ENCODE peak calls at places on chromosomes 16 and 17, in four cellular contexts. One of them, this sample, is unnamed.

GRCh38 chr17:83110755-83111154 is 31.3 kb downstream of the METRNL start:
- DNase-seq in breast epithelium: no peak
- DNase-seq in stomach: no peak
- DNase-seq in A673: no peak
- DNase-seq in this sample: peak

GRCh38 chr16:50616883-50617629 is 64.1 kb downstream of the SNX20 start:
- DNase-seq in breast epithelium: no peak
- DNase-seq in stomach: peak
- DNase-seq in A673: no peak
- DNase-seq in this sample: peak

GRCh38 chr16:30623558-30624283 is 13.5 kb upstream of the ZNF689 start:
- DNase-seq in breast epithelium: peak
- DNase-seq in stomach: no peak
- DNase-seq in A673: no peak
- DNase-seq in this sample: peak

GRCh38 chr17:82134101-82134500 is 36.1 kb upstream of the FASN start:
- DNase-seq in breast epithelium: peak
- DNase-seq in stomach: peak
- DNase-seq in A673: no peak
- DNase-seq in this sample: peak

GRCh38 chr17:77322534-77323412 is 182.0 kb downstream of the SEC14L1 start:
- DNase-seq in breast epithelium: peak
- DNase-seq in stomach: peak
- DNase-seq in A673: peak
- DNase-seq in this sample: peak

GRCh38 chr17:12180644-12181261 is 160.1 kb downstream of the MAP2K4 start:
- DNase-seq in breast epithelium: no peak
- DNase-seq in stomach: no peak
- DNase-seq in A673: peak
- DNase-seq in this sample: peak

GRCh38 chr17:43814026-43814425 is 18.9 kb downstream of the MPP3 start:
- DNase-seq in breast epithelium: no peak
- DNase-seq in stomach: no peak
- DNase-seq in A673: no peak
- DNase-seq in this sample: no peak

GRCh38 chr16:11725457-11725856 is 17.2 kb downstream of the TXNDC11 start:
- DNase-seq in breast epithelium: no peak
- DNase-seq in stomach: no peak
- DNase-seq in A673: no peak
- DNase-seq in this sample: no peak

GRCh38 chr16:82801361-82801760 is 174.6 kb downstream of the CDH13 start:
- DNase-seq in breast epithelium: no peak
- DNase-seq in stomach: no peak
- DNase-seq in A673: no peak
- DNase-seq in this sample: peak

GRCh38 chr17:60659156-60659555 is 18.5 kb upstream of the BCAS3 start:
- DNase-seq in breast epithelium: no peak
- DNase-seq in stomach: no peak
- DNase-seq in A673: no peak
- DNase-seq in this sample: no peak

GRCh38 chr17:32805029-32805976 is 71.6 kb downstream of the MYO1D start:
- DNase-seq in breast epithelium: no peak
- DNase-seq in stomach: no peak
- DNase-seq in A673: no peak
- DNase-seq in this sample: no peak

GRCh38 chr16:72301416-72302048 is 129.6 kb upstream of the PMFBP1 start:
- DNase-seq in breast epithelium: no peak
- DNase-seq in stomach: no peak
- DNase-seq in A673: no peak
- DNase-seq in this sample: no peak

GRCh38 chr16:24652209-24652712 is 77.2 kb upstream of the TNRC6A start:
- DNase-seq in breast epithelium: no peak
- DNase-seq in stomach: no peak
- DNase-seq in A673: no peak
- DNase-seq in this sample: peak

GRCh38 chr17:29567362-29568330 is 809 bp upstream of the ABHD15 start:
- DNase-seq in breast epithelium: peak
- DNase-seq in stomach: peak
- DNase-seq in A673: peak
- DNase-seq in this sample: peak

GRCh38 chr16:3856367-3857141 is 24.0 kb downstream of the CREBBP start:
- DNase-seq in breast epithelium: no peak
- DNase-seq in stomach: no peak
- DNase-seq in A673: no peak
- DNase-seq in this sample: no peak

GRCh38 chr17:78717431-78717980 is 64.6 kb downstream of the CYTH1 start:
- DNase-seq in breast epithelium: no peak
- DNase-seq in stomach: no peak
- DNase-seq in A673: peak
- DNase-seq in this sample: peak

GRCh38 chr16:53912155-53912554 is 208.2 kb downstream of the FTO start:
- DNase-seq in breast epithelium: no peak
- DNase-seq in stomach: no peak
- DNase-seq in A673: no peak
- DNase-seq in this sample: no peak

GRCh38 chr17:16989953-16990860 is 18.3 kb upstream of the TNFRSF13B start:
- DNase-seq in breast epithelium: no peak
- DNase-seq in stomach: no peak
- DNase-seq in A673: no peak
- DNase-seq in this sample: peak

GRCh38 chr16:86664518-86665318 is 86.4 kb downstream of the FOXL1 start:
- DNase-seq in breast epithelium: no peak
- DNase-seq in stomach: peak
- DNase-seq in A673: no peak
- DNase-seq in this sample: peak

GRCh38 chr17:82318772-82319606 is 1.6 kb upstream of the CD7 start:
- DNase-seq in breast epithelium: no peak
- DNase-seq in stomach: no peak
- DNase-seq in A673: no peak
- DNase-seq in this sample: no peak

GRCh38 chr17:60468371-60468770 is 46.1 kb downstream of the CHCT1 start:
- DNase-seq in breast epithelium: no peak
- DNase-seq in stomach: no peak
- DNase-seq in A673: no peak
- DNase-seq in this sample: peak

GRCh38 chr17:75874323-75875181 is 3.8 kb downstream of the TRIM47 start:
- DNase-seq in breast epithelium: no peak
- DNase-seq in stomach: no peak
- DNase-seq in A673: no peak
- DNase-seq in this sample: no peak

GRCh38 chr17:75875182-75875939 is 3.0 kb downstream of the TRIM47 start:
- DNase-seq in breast epithelium: no peak
- DNase-seq in stomach: peak
- DNase-seq in A673: no peak
- DNase-seq in this sample: no peak

GRCh38 chr17:75875940-75876189 is 2.5 kb downstream of the TRIM47 start:
- DNase-seq in breast epithelium: peak
- DNase-seq in stomach: no peak
- DNase-seq in A673: no peak
- DNase-seq in this sample: no peak

GRCh38 chr17:75873587-75874322 is 4.6 kb downstream of the TRIM47 start:
- DNase-seq in breast epithelium: no peak
- DNase-seq in stomach: no peak
- DNase-seq in A673: no peak
- DNase-seq in this sample: no peak

GRCh38 chr17:75872434-75873351 is 5.7 kb downstream of the TRIM47 start:
- DNase-seq in breast epithelium: peak
- DNase-seq in stomach: peak
- DNase-seq in A673: no peak
- DNase-seq in this sample: peak
- H3K4me3 ChIP-seq in breast epithelium: no peak
- H3K4me3 ChIP-seq in stomach: no peak
- H3K4me3 ChIP-seq in A673: no peak
- H3K4me3 ChIP-seq in this sample: no peak

GRCh38 chr16:85010446-85010930 is 847 bp downstream of the ZDHHC7 start:
- DNase-seq in breast epithelium: no peak
- DNase-seq in stomach: no peak
- DNase-seq in A673: no peak
- DNase-seq in this sample: no peak
- TF ChIP-seq CTCF in breast epithelium: no peak
- TF ChIP-seq CTCF in stomach: no peak
- TF ChIP-seq CTCF in A673: no peak
- TF ChIP-seq CTCF in this sample: no peak

GRCh38 chr16:75116911-75117245 is 298 bp upstream of the LDHD start:
- DNase-seq in breast epithelium: no peak
- DNase-seq in stomach: no peak
- DNase-seq in A673: no peak
- DNase-seq in this sample: no peak
- H3K4me3 ChIP-seq in breast epithelium: peak
- H3K4me3 ChIP-seq in stomach: peak
- H3K4me3 ChIP-seq in A673: no peak
- H3K4me3 ChIP-seq in this sample: no peak

GRCh38 chr16:75004460-75004859 is 5.6 kb downstream of the ZNRF1 start:
- DNase-seq in breast epithelium: no peak
- DNase-seq in stomach: no peak
- DNase-seq in A673: no peak
- DNase-seq in this sample: no peak

GRCh38 chr16:75003931-75004330 is 5.1 kb downstream of the ZNRF1 start:
- DNase-seq in breast epithelium: no peak
- DNase-seq in stomach: no peak
- DNase-seq in A673: no peak
- DNase-seq in this sample: no peak

GRCh38 chr16:75005697-75006096 is 6.9 kb downstream of the ZNRF1 start:
- DNase-seq in breast epithelium: no peak
- DNase-seq in stomach: no peak
- DNase-seq in A673: no peak
- DNase-seq in this sample: no peak

GRCh38 chr16:75010427-75010826 is 11.6 kb downstream of the ZNRF1 start:
- DNase-seq in breast epithelium: no peak
- DNase-seq in stomach: no peak
- DNase-seq in A673: no peak
- DNase-seq in this sample: no peak

GRCh38 chr16:75007443-75007842 is 8.6 kb downstream of the ZNRF1 start:
- DNase-seq in breast epithelium: no peak
- DNase-seq in stomach: no peak
- DNase-seq in A673: no peak
- DNase-seq in this sample: no peak
- TF ChIP-seq CTCF in breast epithelium: no peak
- TF ChIP-seq CTCF in stomach: no peak
- TF ChIP-seq CTCF in A673: no peak
- TF ChIP-seq CTCF in this sample: no peak

GRCh38 chr17:73740370-73740769 is 96.1 kb upstream of the SDK2 start:
- DNase-seq in breast epithelium: no peak
- DNase-seq in stomach: no peak
- DNase-seq in A673: no peak
- DNase-seq in this sample: no peak
- H3K4me3 ChIP-seq in breast epithelium: no peak
- H3K4me3 ChIP-seq in stomach: no peak
- H3K4me3 ChIP-seq in A673: no peak
- H3K4me3 ChIP-seq in this sample: no peak

GRCh38 chr17:74812109-74812864 is 36.1 kb upstream of the NAT9 start:
- DNase-seq in breast epithelium: no peak
- DNase-seq in stomach: no peak
- DNase-seq in A673: no peak
- DNase-seq in this sample: no peak

GRCh38 chr17:74815671-74816370 is 39.7 kb upstream of the NAT9 start:
- DNase-seq in breast epithelium: no peak
- DNase-seq in stomach: no peak
- DNase-seq in A673: peak
- DNase-seq in this sample: no peak

GRCh38 chr17:74815067-74815466 is 38.9 kb upstream of the NAT9 start:
- DNase-seq in breast epithelium: no peak
- DNase-seq in stomach: no peak
- DNase-seq in A673: no peak
- DNase-seq in this sample: no peak

GRCh38 chr17:74813793-74814192 is 37.6 kb upstream of the NAT9 start:
- DNase-seq in breast epithelium: no peak
- DNase-seq in stomach: no peak
- DNase-seq in A673: no peak
- DNase-seq in this sample: no peak

DNA sequence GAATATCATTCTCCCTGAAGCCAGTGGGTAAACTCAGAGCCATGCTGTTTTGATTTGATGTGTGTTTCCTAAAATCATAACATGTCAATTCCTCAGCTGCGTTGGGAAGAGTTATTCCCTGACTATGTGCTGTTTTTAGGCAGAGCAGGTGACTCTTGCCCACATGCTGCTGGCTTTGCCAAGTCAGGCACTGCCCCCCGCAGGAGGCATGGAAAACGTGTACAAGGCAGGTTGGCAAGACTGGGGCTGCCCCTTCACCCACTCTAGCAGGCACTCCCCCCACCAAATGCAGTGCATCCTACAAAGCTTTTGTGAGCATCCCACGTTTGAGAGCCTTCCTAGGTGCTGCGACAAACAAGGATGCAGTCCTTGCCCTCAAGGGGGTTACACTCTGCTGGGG is 38.3 kb upstream of the NAT9 start:
- DNase-seq in breast epithelium: no peak
- DNase-seq in stomach: no peak
- DNase-seq in A673: no peak
- DNase-seq in this sample: no peak
- TF ChIP-seq CTCF in breast epithelium: no peak
- TF ChIP-seq CTCF in stomach: no peak
- TF ChIP-seq CTCF in A673: peak
- TF ChIP-seq CTCF in this sample: no peak

DNA sequence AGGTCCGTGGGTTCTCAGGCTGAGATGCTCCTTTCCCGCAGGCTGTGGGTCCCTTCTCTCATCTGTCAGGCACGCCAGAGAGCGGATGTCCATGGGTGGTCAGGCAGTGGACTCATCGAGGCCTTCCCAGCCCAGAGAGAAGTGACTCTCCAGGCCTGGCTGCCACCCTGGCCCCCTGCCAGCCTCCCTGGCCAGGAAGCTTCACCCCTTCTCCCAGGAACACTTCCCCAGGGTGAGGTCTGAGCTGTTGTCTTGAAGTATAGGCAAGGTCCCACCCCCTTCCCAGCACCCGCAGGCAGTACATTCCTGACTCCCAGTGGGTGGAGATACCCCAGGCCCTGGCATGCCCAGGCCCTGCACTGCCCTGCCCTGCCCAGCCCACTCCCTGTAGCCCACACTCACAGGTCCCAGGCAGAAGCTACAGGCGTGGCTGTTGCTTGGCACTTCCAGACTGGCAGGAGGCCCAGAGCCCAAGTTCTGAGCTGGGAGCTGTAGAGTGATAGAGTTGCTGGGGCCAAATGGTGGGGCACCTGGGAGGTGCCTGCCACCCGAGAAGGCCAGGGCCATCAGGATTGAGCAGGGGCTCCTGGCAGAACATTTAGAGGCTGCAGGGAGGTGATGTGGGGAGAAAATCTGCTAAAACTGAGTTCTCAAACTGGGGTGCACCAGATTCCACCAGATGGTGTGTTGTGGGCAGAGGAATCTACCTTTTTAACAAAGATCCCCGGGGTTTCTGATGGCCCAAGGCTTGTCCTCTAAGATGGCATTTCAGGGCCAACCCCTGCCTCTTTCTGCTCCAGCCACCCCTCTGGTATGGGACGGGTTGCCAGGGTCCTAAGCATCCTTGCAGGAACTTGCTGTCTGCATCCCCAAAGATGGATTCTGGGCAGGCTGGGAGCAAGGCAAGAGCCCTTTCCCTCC is 6.7 kb downstream of the ITGA3 start:
- DNase-seq in breast epithelium: peak
- DNase-seq in stomach: peak
- DNase-seq in A673: no peak
- DNase-seq in this sample: peak
- H3K4me3 ChIP-seq in breast epithelium: peak
- H3K4me3 ChIP-seq in stomach: no peak
- H3K4me3 ChIP-seq in A673: no peak
- H3K4me3 ChIP-seq in this sample: no peak